ENCODE peak calls at places on chromosomes 7 and 10, in six cellular contexts. K is heart right ventricle, G is fibroblast of lung, R is ovary, C is nephron progenitor cell, F is BJ. X is an unnamed sample.

GRCh38 chr10:125629758-125630376 is 53.1 kb downstream of the TEX36 start:
- DNase-seq in K (no peak), G (peak; percentile 61), R (no peak), C (no peak), F (no peak), X (peak; percentile 39)

GRCh38 chr10:71424496-71425194 is 27.9 kb downstream of the CDH23 start:
- DNase-seq in K (no peak), G (no peak), R (no peak), C (no peak), F (no peak), X (no peak)

GRCh38 chr7:159148430-159149395 is 4.0 kb upstream of the VIPR2 start:
- DNase-seq in K (no peak), G (no peak), R (no peak), C (no peak), F (no peak), X (no peak)

GRCh38 chr7:7681936-7682329 is 36.5 kb downstream of the RPA3 start:
- DNase-seq in K (no peak), G (no peak), R (no peak), C (no peak), F (no peak), X (no peak)

GRCh38 chr10:112510384-112510783 is 63.4 kb downstream of the VTI1A start:
- DNase-seq in K (no peak), G (no peak), R (no peak), C (no peak), F (no peak), X (no peak)

GRCh38 chr7:33459340-33459751 is 330.0 kb downstream of the BBS9 start:
- DNase-seq in K (no peak), G (peak; percentile 66), R (no peak), C (peak; percentile 22), F (peak; percentile 14), X (peak; percentile 49)

GRCh38 chr10:34931216-34931615 is 116.1 kb upstream of the PARD3 start:
- DNase-seq in K (no peak), G (no peak), R (no peak), C (no peak), F (no peak), X (no peak)

GRCh38 chr10:30231709-30232108 is 117.4 kb downstream of the MTPAP start:
- DNase-seq in K (no peak), G (no peak), R (no peak), C (no peak), F (no peak), X (no peak)

GRCh38 chr7:51666751-51667150 is 350.1 kb upstream of the COBL start:
- DNase-seq in K (no peak), G (no peak), R (no peak), C (no peak), F (no peak), X (no peak)
- TF ChIP-seq CTCF in K (no peak), G (no peak), R (no peak), C (no peak), F (no peak), X (no peak)

DNA sequence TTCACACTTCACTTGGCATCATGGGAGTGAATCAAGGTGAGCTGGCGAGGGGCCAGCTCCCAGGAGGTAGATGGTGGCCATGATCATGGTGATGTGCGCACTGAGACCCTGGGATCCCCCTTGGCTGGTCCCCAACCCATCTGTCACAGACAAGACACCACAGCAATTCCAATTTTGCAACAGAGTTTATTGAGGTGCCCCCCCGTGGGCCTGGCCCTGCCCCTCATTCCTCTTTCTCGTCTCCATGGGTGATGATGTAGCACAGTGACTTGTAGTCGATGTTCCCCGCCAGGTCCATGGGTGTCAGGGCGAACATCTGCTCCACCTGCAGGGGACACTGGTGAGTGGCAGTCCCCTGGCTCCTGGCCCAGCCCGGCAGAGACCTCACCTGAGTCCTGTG is 2.4 kb downstream of the MYL7 start:
- DNase-seq in K (no peak), G (no peak), R (no peak), C (no peak), F (no peak), X (no peak)
- TF ChIP-seq CTCF in K (no peak), G (no peak), R (no peak), C (no peak), F (no peak), X (no peak)

DNA sequence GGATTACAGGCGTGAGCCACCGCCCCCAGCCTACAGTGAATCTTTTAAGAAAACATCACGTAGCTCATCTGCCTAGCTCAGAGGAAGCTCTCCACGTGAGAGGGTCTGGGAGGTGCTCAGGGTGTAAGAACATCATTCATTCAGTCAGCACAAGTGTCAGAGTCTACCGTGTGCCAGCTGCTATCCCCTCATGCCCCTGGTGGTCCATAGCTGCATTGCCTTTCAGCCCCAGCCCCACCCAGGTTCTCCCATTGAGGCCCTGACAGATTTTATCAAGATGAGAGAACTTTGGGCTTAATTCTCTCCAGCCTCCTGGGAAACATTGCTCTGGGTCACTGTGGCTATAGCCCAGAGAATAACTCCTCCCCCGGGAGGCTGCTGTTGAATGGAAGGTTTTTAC is 45.1 kb downstream of the ZNF503 start:
- DNase-seq in K (no peak), G (no peak), R (no peak), C (no peak), F (no peak), X (no peak)
- TF ChIP-seq CTCF in K (no peak), G (no peak), R (no peak), C (no peak), F (no peak), X (peak; percentile 34)

DNA sequence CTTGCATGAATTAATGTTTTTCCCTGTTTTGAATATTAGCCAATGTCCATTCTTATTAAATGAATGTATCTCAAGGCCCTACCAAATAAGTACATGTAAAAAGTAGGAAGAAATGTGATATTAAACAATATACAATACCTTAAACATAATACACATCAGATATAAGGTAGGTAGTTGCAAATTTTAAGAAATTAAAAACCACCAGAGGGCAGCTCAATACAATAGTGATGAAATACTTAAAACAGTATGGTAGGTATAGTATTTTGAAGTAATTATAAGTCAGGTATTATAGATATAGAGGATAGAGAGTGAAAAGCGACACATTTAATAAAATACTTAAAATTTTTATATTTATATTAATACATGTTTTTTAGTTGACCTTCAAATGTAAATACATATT is 43.6 kb upstream of the CDK14 start:
- DNase-seq in K (no peak), G (peak; percentile 54), R (no peak), C (no peak), F (no peak), X (no peak)
- TF ChIP-seq CTCF in K (peak; percentile 38), G (no peak), R (peak; percentile 6), C (no peak), F (no peak), X (no peak)

GRCh38 chr7:52154382-52154781 is 837.8 kb upstream of the COBL start:
- DNase-seq in K (no peak), G (no peak), R (no peak), C (no peak), F (no peak), X (no peak)
- TF ChIP-seq CTCF in K (no peak), G (no peak), R (no peak), C (peak; percentile 35), F (no peak), X (no peak)

DNA sequence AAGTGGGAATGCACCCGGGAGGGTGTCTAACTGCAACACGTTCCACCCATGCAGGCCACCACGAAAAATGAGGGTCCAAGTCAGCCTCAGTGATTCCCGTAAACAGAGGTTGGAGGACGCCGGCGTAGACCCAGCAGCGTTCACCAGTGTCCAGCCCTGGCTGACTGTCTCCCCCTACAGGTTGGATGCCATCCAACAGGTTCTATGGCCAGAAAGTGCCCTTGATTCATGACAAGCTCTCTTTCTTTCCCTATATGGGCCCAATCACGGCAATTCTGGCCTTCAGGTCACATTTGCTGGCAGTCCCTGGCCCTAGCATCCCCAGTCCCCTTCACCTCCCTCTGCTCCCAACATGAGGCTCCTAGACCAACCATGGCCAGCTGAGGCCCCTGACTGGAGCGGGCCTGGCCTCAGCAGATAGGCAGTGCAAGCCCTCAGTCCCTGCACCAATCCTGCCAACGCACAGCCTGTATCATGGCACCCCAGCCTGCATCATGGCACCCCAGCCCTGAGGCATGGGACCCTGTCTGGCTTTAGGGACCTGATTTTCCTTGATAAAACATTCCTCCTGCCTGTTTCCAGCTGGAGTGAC is 227.4 kb downstream of the GRID1 start:
- DNase-seq in K (no peak), G (no peak), R (no peak), C (peak; percentile 59), F (no peak), X (no peak)
- TF ChIP-seq CTCF in K (peak; percentile 24), G (no peak), R (no peak), C (peak; percentile 60), F (peak; percentile 34), X (no peak)